ENCODE peak calls at places on chromosomes 6 and 20, in four cellular contexts. G is IMR-90, B is body of pancreas, I is heart left ventricle. V is an unnamed sample.

GRCh38 chr20:50982372-50982771 is 23.8 kb downstream of the MOCS3 start:
- DNase-seq in G (peak; percentile 68), B (no peak), I (no peak), V (no peak)

GRCh38 chr6:5672581-5673011 is 334.1 kb downstream of the NRN1 start:
- DNase-seq in G (peak; percentile 90), B (no peak), I (no peak), V (peak; percentile 59)

GRCh38 chr6:136582702-136583471 is 32.7 kb upstream of the MAP7 start:
- DNase-seq in G (peak; percentile 94), B (no peak), I (no peak), V (peak; percentile 68)

GRCh38 chr20:33693741-33694645 is 7.8 kb upstream of the E2F1 start:
- DNase-seq in G (no peak), B (no peak), I (no peak), V (no peak)

GRCh38 chr6:44851176-44851575 is 463.7 kb downstream of the CDC5L start:
- DNase-seq in G (peak; percentile 17), B (no peak), I (no peak), V (no peak)

GRCh38 chr6:84774174-84775158 is 10.1 kb upstream of the TBX18 start:
- DNase-seq in G (no peak), B (peak; percentile 49), I (peak; percentile 25), V (no peak)

GRCh38 chr6:13427838-13428527 is 59.4 kb downstream of the GFOD1 start:
- DNase-seq in G (no peak), B (no peak), I (no peak), V (no peak)

GRCh38 chr6:4719491-4719890 is 56.7 kb upstream of the CDYL start:
- DNase-seq in G (no peak), B (no peak), I (no peak), V (no peak)

GRCh38 chr20:38665094-38665493 is 59.2 kb upstream of the SLC32A1 start:
- DNase-seq in G (no peak), B (no peak), I (no peak), V (no peak)

GRCh38 chr6:84150680-84151079 is 76.8 kb downstream of the CEP162 start:
- DNase-seq in G (peak; percentile 88), B (no peak), I (no peak), V (peak; percentile 28)

GRCh38 chr20:39853050-39853449 is 836.0 kb downstream of the MAFB start:
- DNase-seq in G (no peak), B (no peak), I (no peak), V (no peak)

GRCh38 chr6:628772-629171 is 28.1 kb downstream of the HUS1B start:
- DNase-seq in G (no peak), B (no peak), I (no peak), V (no peak)

GRCh38 chr6:621916-622315 is 35.0 kb downstream of the HUS1B start:
- DNase-seq in G (no peak), B (no peak), I (no peak), V (no peak)

GRCh38 chr6:626236-626635 is 30.7 kb downstream of the HUS1B start:
- DNase-seq in G (peak; percentile 82), B (no peak), I (no peak), V (no peak)

GRCh38 chr6:622462-622861 is 34.4 kb downstream of the HUS1B start:
- DNase-seq in G (no peak), B (no peak), I (no peak), V (no peak)

DNA sequence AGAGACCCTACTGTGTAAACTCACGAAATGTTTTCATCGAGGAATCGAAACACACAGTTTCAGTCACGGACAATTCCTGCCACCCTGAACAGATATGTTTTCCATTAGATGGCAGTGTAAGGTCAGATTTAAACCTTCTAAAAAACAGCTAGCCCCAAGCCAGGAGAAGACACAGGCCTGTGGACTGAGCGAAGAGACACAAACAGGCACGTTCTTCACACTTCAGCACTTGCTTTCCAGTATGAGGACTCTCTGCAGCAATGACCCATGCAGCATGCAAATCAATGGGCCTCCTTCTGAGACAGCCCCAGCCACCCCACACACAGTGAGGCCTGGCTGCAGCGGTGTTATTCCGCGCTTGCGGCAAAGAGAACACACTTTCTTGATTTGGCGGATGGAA is 31.9 kb downstream of the HUS1B start:
- DNase-seq in G (peak; percentile 51), B (no peak), I (no peak), V (no peak)
- H3K4me3 ChIP-seq in G (no peak overlapping the region), B (no peak overlapping the region), I (no peak overlapping the region), V (no peak overlapping the region)

GRCh38 chr6:167139761-167140160 is 16.9 kb downstream of the CCR6 start:
- DNase-seq in G (no peak), B (no peak), I (no peak), V (no peak)
- TF ChIP-seq CTCF in G (no peak), B (no peak), I (no peak), V (no peak)

GRCh38 chr6:10662207-10662606 is 32.2 kb downstream of the C6orf52 start:
- DNase-seq in G (no peak), B (no peak), I (no peak), V (no peak)

GRCh38 chr6:10659697-10660348 is 34.6 kb downstream of the C6orf52 start:
- DNase-seq in G (no peak), B (no peak), I (no peak), V (no peak)

GRCh38 chr6:10655508-10656055 is 38.8 kb downstream of the C6orf52 start:
- DNase-seq in G (no peak), B (no peak), I (no peak), V (no peak)

GRCh38 chr6:10662742-10663141 is 31.7 kb downstream of the C6orf52 start:
- DNase-seq in G (no peak), B (no peak), I (no peak), V (no peak)

GRCh38 chr6:10658910-10659696 is 35.3 kb downstream of the C6orf52 start:
- DNase-seq in G (no peak), B (no peak), I (no peak), V (no peak)
- H3K4me3 ChIP-seq in G (peak overlapping the region; percentile 39), B (no peak overlapping the region), I (peak overlapping the region; percentile 38), V (no peak overlapping the region)

GRCh38 chr6:116078522-116078921 is 17.8 kb upstream of the FRK start:
- DNase-seq in G (no peak), B (no peak), I (no peak), V (no peak)
- TF ChIP-seq CTCF in G (no peak), B (no peak), I (no peak), V (no peak)

GRCh38 chr20:32230707-32231106 is 23.0 kb downstream of the POFUT1 start:
- DNase-seq in G (no peak), B (no peak), I (no peak), V (no peak)

GRCh38 chr20:32231245-32231644 is 23.6 kb downstream of the POFUT1 start:
- DNase-seq in G (peak; percentile 10), B (no peak), I (no peak), V (no peak)

GRCh38 chr20:32231847-32232246 is 24.2 kb downstream of the POFUT1 start:
- DNase-seq in G (peak; percentile 61), B (no peak), I (no peak), V (no peak)

GRCh38 chr20:32234135-32234808 is 26.6 kb downstream of the POFUT1 start:
- DNase-seq in G (no peak), B (no peak), I (no peak), V (no peak)

GRCh38 chr20:32232487-32232886 is 24.8 kb downstream of the POFUT1 start:
- DNase-seq in G (no peak), B (no peak), I (no peak), V (no peak)
- H3K4me3 ChIP-seq in G (no peak overlapping the region), B (no peak overlapping the region), I (no peak overlapping the region), V (no peak overlapping the region)

GRCh38 chr6:52672422-52673025 is 1.6 kb downstream of the TMEM14A start:
- DNase-seq in G (peak; percentile 45), B (peak; percentile 86), I (no peak), V (no peak)

GRCh38 chr6:52675372-52675771 is 4.5 kb downstream of the TMEM14A start:
- DNase-seq in G (no peak), B (no peak), I (no peak), V (no peak)

GRCh38 chr6:52667572-52667971 is 3.3 kb upstream of the TMEM14A start:
- DNase-seq in G (no peak), B (no peak), I (no peak), V (no peak)

GRCh38 chr6:52666523-52666922 is 4.4 kb upstream of the TMEM14A start:
- DNase-seq in G (no peak), B (no peak), I (no peak), V (no peak)

GRCh38 chr6:52670502-52671409 is at the start of gene TMEM14A:
- DNase-seq in G (peak; percentile 88), B (peak; percentile 97), I (peak; percentile 93), V (peak; percentile 63)
- TF ChIP-seq CTCF in G (peak; percentile 4), B (peak; percentile 16), I (no peak), V (peak; percentile 8)

GRCh38 chr6:31619805-31620585 is 520 bp upstream of the PRRC2A start:
- DNase-seq in G (peak; percentile 98), B (peak; percentile 98), I (peak; percentile 98), V (peak; percentile 97)
- H3K4me3 ChIP-seq in G (peak overlapping the region; percentile 64), B (no peak overlapping the region), I (peak overlapping the region; percentile 93), V (peak overlapping the region; percentile 96)